ENCODE peak calls at places on chromosomes 11 and 22, in seven cellular contexts. S is transverse colon, X is right atrium auricular region, B is IMR-90, E is spleen, Q is tibial nerve, N is stomach. U is an unnamed sample. For H3K36me3, the result is how much of the 10 kb centered on the place peaks cover.

GRCh38 chr11:69819541-69820070 is 390 bp upstream of the FGF3 start:
- DNase-seq in N (no peak), S (no peak), Q (no peak), B (no peak), E (no peak), X (no peak), U (no peak)

GRCh38 chr11:134052988-134053945 is 15.6 kb upstream of the JAM3 start:
- DNase-seq in S (no peak), Q (no peak), X (no peak), E (no peak), N (no peak), B (no peak), U (no peak)

GRCh38 chr22:46084943-46085830 is 65.1 kb upstream of the PPARA start:
- DNase-seq in N (peak), S (peak), X (peak), Q (peak), B (no peak), E (peak), U (peak)

GRCh38 chr11:132674161-132674560 is 858.1 kb downstream of the OPCML start:
- DNase-seq in S (no peak), Q (no peak), E (no peak), X (no peak), N (no peak), B (no peak), U (no peak)

GRCh38 chr11:133710681-133711240 is 134.6 kb downstream of the SPATA19 start:
- DNase-seq in E (no peak), B (no peak), Q (no peak), N (no peak), S (no peak), X (no peak), U (no peak)

GRCh38 chr11:88553204-88553603 is 215.7 kb upstream of the CTSC start:
- DNase-seq in E (no peak), Q (no peak), S (no peak), X (no peak), N (no peak), B (peak), U (no peak)

GRCh38 chr11:17528181-17528691 is 16.0 kb downstream of the USH1C start:
- DNase-seq in B (peak), S (peak), Q (peak), E (no peak), N (peak), X (no peak), U (peak)

GRCh38 chr22:22955866-22956535 is 68.4 kb downstream of the IGLL5 start:
- DNase-seq in S (peak), B (peak), E (no peak), N (peak), Q (peak), X (peak), U (peak)

GRCh38 chr22:19377565-19378361 is 53.8 kb downstream of the HIRA start:
- DNase-seq in E (no peak), S (no peak), B (no peak), Q (no peak), X (no peak), N (no peak), U (no peak)

DNA sequence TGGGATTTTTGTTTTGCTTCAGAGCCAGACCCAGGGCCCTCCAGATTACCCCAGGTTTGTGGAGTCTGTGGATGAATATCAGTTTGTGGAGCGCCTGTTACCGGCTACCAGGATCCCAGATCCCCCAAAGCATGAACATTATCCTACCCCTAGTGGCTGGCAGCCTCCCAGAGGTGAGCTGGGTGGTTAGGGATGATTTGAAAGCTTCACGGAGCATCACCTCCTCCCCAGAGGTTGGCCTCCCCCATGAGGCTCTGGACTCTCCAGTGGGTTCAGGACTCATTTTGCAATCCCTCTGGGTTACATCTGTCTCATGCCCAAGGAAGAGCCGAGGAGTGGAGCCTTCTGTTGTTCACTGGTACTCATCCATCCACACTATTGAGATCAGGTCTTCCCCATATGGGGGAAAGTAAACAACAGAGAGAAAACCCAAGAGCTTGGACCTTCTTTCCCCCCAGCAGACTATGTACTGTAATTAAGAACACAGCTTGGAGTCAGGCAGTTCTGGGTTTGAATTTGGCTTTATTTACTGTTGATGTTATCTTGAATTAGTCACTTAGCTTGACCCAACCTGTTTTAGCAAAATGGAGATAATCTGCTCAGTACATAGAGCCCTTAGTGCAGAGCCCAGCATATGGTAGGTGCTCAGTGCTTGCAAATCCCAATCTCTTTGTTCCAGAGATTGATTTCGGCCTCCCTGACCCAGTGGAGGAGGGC is 2.5 kb downstream of the MRPL49 start:
- DNase-seq in E (no peak), X (no peak), N (no peak), B (no peak), Q (no peak), S (no peak), U (no peak)
- H3K36me3 ChIP-seq in E (half or more), X (half or more), N (half or more), B (half or more), Q (under half), S (under half), U (half or more)

DNA sequence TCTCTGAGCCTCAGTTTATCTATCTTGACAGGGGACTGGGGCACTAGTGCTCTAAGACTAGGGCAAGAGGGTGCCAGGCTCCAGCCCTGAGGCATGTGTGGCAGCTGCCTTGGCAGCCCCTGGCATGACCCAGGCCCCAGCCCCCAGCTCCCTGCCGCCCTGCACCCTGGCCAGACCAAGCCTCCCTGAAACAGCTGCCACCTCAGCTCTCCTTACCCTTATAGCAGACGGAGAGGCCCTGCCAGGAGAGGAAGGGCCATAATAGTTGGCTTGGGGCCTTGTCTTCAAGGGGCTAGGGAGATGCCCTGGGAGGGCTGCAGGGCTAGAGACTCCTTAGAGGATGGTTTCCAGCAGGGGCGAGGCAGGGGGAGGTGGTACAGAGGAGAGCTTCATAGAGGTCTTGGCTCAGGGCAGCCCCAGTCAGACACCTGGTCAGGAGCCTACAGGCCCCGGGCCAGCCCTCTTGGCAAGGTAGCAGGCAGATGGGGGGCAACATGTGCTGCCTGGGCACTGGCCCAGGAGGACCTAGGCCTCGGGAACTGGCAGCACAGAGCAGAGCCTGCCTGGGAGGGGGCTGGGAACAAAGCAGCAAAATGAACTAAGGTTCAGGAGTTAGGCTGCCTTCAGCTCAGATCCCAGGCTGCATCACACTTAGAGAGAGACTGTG is 13.0 kb downstream of the SMTN start:
- DNase-seq in S (peak), Q (no peak), X (no peak), N (peak), E (no peak), B (no peak), U (peak)
- H3K36me3 ChIP-seq in S (under half), Q (under half), X (half or more), N (half or more), E (half or more), B (half or more), U (under half)

DNA sequence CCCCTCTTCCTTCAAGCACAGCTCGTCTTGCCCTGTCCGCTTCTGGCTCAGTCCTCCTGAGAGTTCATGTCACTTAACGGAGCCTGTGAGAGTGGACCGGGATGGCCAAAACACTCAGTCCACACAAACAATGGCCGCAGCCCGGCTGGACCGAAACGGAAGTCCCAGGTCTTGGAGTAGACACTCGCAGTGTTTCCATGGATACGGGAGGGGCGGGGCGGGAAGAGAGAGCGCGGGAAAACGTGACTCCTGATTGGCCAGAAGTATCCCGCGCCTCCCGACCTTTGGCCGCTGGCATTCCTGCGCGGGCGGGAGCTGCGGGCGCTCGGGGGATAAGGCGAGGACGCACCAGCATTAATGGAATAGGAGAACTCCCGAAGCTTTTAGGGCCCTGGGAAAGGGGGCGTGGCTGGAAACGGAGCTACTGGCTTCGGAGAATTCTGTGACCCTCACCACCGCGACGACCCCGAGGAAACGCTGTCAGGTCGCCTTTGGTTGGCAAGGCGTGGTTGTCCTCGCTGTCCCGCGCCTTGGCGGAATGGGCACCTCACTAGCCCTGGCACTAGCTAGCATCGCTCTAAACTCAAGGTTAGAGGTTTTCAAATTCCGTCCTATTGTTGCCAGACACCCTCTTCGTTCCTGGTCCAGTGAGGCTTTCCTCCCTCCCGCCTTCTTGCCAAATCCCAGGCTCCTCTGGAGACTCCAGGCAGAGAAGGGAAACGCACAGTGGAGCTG is at the start of the genes NLRP14 and ZNF214:
- DNase-seq in X (peak), B (peak), S (peak), N (peak), Q (peak), E (no peak), U (peak)
- H3K36me3 ChIP-seq in X (under half), B (under half), S (under half), N (under half), Q (under half), E (under half), U (under half)

DNA sequence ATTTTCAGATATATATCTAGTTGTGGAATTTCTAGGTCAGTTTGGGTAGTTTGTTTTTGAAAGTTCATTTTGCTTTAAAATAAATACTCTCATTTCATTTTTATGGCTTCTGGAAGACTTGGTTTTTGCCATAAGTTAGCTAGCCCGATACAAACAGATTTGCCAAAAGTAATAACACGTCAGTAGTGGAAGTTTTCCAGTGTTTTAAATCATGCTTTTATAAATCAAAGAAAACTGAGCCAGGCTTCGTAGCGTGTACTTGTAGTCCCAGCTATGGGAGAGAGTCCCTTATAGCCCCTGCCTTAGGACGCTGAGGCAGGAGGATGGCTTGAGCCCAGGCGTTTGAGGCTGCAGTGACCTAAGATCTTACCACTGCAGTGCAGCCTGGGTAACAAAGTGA is 21.7 kb upstream of the MICALL1 start:
- DNase-seq in Q (no peak), S (no peak), B (peak), N (no peak), E (no peak), X (no peak), U (no peak)
- H3K36me3 ChIP-seq in Q (under half), S (under half), B (under half), N (half or more), E (half or more), X (half or more), U (under half)

GRCh38 chr11:66494458-66494857 is 14.2 kb downstream of the DPP3 start:
- DNase-seq in N (no peak), E (no peak), S (no peak), X (no peak), B (no peak), Q (no peak), U (no peak)

GRCh38 chr11:66494935-66495334 is 14.7 kb downstream of the DPP3 start:
- DNase-seq in S (no peak), N (no peak), Q (no peak), X (no peak), B (no peak), E (no peak), U (no peak)

GRCh38 chr11:66498508-66498907 is 11.9 kb upstream of the BBS1 start:
- DNase-seq in Q (no peak), B (no peak), E (no peak), S (no peak), N (no peak), X (no peak), U (no peak)

GRCh38 chr11:66495401-66495844 is 15.0 kb upstream of the BBS1 start:
- DNase-seq in N (no peak), S (no peak), E (no peak), B (no peak), X (no peak), Q (no peak), U (no peak)

DNA sequence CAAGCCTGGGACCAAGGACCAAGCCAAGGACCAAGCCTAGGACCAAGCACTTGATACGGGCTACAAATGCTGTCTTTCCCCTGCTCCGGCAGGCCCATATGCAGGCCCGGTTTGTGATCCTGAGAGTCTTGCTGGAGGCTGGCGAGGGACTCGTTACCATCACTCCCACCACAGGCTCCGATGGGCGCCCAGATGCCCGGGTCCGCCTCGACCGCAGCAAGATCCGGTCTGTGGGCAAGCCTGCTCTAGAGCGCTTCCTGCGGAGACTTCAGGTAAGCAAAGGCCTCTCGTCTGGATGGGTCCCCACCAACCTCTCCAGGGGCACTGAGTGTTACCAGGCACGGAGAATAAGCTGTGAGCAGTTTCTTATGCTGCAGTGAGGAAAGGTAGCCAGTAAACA is 13.2 kb upstream of the BBS1 start:
- DNase-seq in B (no peak), E (no peak), S (no peak), N (no peak), Q (no peak), X (no peak), U (no peak)
- H3K36me3 ChIP-seq in B (under half), E (half or more), S (under half), N (half or more), Q (under half), X (under half), U (under half)

GRCh38 chr11:77446911-77447629 is 26.8 kb downstream of the PAK1 start:
- DNase-seq in E (no peak), Q (no peak), N (no peak), X (no peak), B (no peak), S (no peak), U (no peak)
- H3K36me3 ChIP-seq in E (under half), Q (under half), N (under half), X (under half), B (under half), S (under half), U (under half)